ENCODE peak calls at places on chromosomes 12 and 14, in four cellular contexts. G is AG09319, J is choroid plexus epithelial cell, R is A549. Y is an unnamed sample.

GRCh38 chr12:12741705-12742104 is 24.5 kb downstream of the CDKN1B start:
- DNase-seq in G (no peak), J (no peak), R (no peak), Y (no peak)

GRCh38 chr14:102928412-102929348 is 6.2 kb downstream of the AMN start:
- DNase-seq in G (no peak), J (peak), R (no peak), Y (no peak)

GRCh38 chr14:101233391-101233790 is 327.9 kb upstream of the DIO3 start:
- DNase-seq in G (no peak), J (no peak), R (no peak), Y (no peak)

GRCh38 chr14:69262516-69262915 is 2.6 kb downstream of the GALNT16 start:
- DNase-seq in G (no peak), J (no peak), R (no peak), Y (no peak)

GRCh38 chr12:111570090-111570961 is 28.8 kb downstream of the ATXN2 start:
- DNase-seq in G (peak), J (peak), R (peak), Y (peak)

GRCh38 chr12:27515671-27516070 is 8.3 kb upstream of the PPFIBP1 start:
- DNase-seq in G (no peak), J (no peak), R (no peak), Y (no peak)

GRCh38 chr12:87439990-87440827 is 589.0 kb downstream of the C12orf50 start:
- DNase-seq in G (peak), J (peak), R (peak), Y (peak)

GRCh38 chr14:61280526-61281185 is 482 bp downstream of the TMEM30B start:
- DNase-seq in G (no peak), J (peak), R (peak), Y (no peak)

GRCh38 chr12:80188566-80188965 is 89.2 kb downstream of the OTOGL start:
- DNase-seq in G (no peak), J (no peak), R (no peak), Y (no peak)

GRCh38 chr14:31505411-31505810 is 17.6 kb upstream of the GPR33 start:
- DNase-seq in G (no peak), J (peak), R (no peak), Y (peak)

GRCh38 chr14:63543000-63543825 is at the start of gene PPP2R5E:
- DNase-seq in G (peak), J (peak), R (peak), Y (peak)

GRCh38 chr12:128316981-128317526 is 50.1 kb downstream of the TMEM132C start:
- DNase-seq in G (no peak), J (peak), R (no peak), Y (no peak)

DNA sequence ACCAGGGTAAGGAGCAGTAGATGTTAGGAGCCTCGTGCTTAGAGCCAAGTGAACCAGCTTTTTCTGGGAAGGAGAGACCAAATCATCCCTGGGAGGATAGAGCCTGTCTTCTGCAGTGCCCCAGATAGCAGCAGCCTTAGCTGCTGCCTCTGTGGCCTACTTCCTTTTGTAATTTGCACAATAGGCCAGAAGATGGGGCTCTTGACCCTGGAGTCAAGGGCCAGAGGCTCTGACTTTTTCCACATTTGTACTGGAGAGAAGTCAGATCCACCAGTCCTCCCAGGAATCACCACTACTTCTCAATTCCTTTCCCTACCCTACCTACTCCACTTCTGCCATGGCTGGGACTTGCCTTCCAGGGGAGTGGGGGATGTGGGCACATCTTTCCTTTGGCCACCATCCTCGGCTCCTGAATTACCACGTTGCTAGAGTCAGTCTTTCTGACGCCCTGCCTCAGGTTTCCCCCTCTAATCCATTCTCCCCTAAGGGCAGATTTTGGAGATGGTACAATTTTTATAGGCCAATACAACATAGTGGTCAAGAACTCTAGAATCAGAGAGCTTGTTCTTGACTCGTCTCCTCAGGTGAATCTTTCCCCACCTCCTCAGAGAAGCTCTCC is 3.3 kb upstream of the SLC4A8 start:
- DNase-seq in G (peak), J (peak), R (peak), Y (peak)
- TF ChIP-seq CTCF in G (peak), J (peak), R (peak), Y (peak)

GRCh38 chr12:90987520-90987919 is 17.3 kb downstream of the EPYC start:
- DNase-seq in G (no peak), J (no peak), R (no peak), Y (no peak)
- TF ChIP-seq CTCF in G (no peak), J (no peak), R (no peak), Y (no peak)

DNA sequence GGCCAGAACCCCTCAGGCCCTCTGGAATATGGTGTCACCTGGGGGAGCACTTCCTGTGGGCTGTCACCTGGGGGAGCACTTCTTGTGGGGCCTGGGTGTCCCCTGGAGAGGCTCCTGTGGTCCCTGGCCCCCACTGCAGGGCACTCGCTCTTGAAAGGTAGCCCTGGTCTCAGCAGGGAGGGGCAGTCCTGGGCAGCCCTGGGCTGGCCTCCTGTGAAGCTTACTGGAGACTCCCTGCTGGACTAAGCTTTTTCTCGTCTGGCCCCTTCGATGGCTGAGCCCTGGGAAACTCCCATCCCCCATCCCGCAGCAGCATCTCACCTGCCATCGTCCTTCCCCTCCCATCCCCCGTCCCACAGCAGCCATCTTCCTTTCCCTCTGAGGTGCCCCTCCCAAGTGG is 17.7 kb downstream of the FBRSL1 start:
- DNase-seq in G (no peak), J (no peak), R (no peak), Y (no peak)
- TF ChIP-seq CTCF in G (peak), J (peak), R (no peak), Y (no peak)

DNA sequence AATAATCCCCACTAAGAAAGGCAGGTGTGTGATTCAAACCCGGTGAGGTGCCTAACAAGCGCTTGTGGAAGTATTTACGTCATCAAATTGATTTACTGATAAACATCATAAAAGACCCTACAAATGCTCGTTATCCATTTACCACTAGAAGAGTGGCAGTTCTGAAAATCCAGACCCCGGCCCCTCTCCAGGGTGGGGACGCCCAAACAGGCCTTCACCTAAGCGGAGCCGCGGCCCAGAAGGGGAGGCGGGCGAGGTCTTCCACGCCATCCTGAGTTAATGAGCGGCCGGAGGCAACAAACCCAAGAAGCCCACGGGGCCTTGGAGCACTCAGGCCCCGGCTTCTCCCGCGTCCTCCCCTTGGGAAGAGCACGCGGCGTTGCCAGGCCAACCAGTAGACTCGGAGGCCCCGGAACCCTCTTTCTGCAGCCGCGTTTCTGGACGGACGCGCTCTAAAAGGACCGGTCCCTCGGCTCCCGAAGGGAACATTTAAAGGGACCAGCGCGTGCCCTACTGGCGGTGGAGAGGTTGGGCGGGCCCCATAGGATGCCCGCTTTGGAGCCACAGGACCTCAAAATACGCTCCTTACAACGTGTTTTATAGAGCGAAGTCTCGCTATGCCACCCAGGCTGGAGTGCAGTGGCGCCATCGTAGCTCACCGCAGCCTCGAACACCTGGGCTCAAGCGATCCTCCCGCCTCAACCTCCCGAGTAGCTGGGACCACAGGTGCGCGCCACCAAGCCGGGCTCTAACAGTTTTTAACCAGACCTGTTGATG is 3.5 kb downstream of the PTPN21 start:
- DNase-seq in G (peak), J (peak), R (peak), Y (no peak)
- TF ChIP-seq CTCF in G (peak), J (peak), R (peak), Y (peak)

DNA sequence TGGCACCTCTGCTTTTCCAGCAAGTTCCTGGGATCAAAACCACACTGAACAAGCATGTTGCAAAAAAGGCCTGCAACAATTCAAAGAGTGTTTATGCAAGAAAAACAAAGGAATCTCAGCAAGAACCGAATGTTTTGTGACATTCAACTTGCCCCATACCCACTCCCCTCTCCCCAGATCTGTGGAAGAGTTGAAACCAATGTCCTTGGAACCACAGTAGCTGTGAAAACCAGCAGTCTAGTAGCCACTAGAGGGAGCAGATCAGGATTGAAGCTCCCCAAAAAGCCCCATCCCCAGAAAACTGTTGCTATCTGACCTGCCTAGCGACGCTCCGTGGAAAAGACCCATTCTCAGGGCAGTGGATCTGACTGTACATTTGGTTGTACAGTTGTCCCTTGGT is 27.1 kb downstream of the PRKAB1 start:
- DNase-seq in G (no peak), J (peak), R (peak), Y (no peak)
- TF ChIP-seq CTCF in G (peak), J (peak), R (peak), Y (peak)

GRCh38 chr12:114004402-114004801 is 38.3 kb upstream of the RBM19 start:
- DNase-seq in G (no peak), J (no peak), R (no peak), Y (no peak)

GRCh38 chr12:114011711-114012110 is 45.6 kb upstream of the RBM19 start:
- DNase-seq in G (no peak), J (no peak), R (no peak), Y (no peak)

GRCh38 chr12:114003286-114003685 is 37.2 kb upstream of the RBM19 start:
- DNase-seq in G (no peak), J (no peak), R (no peak), Y (no peak)

GRCh38 chr12:114001731-114002340 is 35.7 kb upstream of the RBM19 start:
- DNase-seq in G (no peak), J (no peak), R (no peak), Y (no peak)

GRCh38 chr12:114006482-114007425 is 40.6 kb upstream of the RBM19 start:
- DNase-seq in G (no peak), J (no peak), R (no peak), Y (no peak)
- TF ChIP-seq CTCF in G (no peak), J (no peak), R (no peak), Y (no peak)

GRCh38 chr14:104549536-104550339 is 29.8 kb upstream of the C14orf180 start:
- DNase-seq in G (no peak), J (no peak), R (no peak), Y (no peak)

GRCh38 chr14:104551851-104552737 is 27.5 kb upstream of the C14orf180 start:
- DNase-seq in G (no peak), J (no peak), R (no peak), Y (no peak)

GRCh38 chr14:104552738-104553125 is 26.8 kb upstream of the C14orf180 start:
- DNase-seq in G (no peak), J (no peak), R (no peak), Y (no peak)

GRCh38 chr14:104550340-104550848 is 29.2 kb upstream of the C14orf180 start:
- DNase-seq in G (no peak), J (no peak), R (no peak), Y (no peak)

DNA sequence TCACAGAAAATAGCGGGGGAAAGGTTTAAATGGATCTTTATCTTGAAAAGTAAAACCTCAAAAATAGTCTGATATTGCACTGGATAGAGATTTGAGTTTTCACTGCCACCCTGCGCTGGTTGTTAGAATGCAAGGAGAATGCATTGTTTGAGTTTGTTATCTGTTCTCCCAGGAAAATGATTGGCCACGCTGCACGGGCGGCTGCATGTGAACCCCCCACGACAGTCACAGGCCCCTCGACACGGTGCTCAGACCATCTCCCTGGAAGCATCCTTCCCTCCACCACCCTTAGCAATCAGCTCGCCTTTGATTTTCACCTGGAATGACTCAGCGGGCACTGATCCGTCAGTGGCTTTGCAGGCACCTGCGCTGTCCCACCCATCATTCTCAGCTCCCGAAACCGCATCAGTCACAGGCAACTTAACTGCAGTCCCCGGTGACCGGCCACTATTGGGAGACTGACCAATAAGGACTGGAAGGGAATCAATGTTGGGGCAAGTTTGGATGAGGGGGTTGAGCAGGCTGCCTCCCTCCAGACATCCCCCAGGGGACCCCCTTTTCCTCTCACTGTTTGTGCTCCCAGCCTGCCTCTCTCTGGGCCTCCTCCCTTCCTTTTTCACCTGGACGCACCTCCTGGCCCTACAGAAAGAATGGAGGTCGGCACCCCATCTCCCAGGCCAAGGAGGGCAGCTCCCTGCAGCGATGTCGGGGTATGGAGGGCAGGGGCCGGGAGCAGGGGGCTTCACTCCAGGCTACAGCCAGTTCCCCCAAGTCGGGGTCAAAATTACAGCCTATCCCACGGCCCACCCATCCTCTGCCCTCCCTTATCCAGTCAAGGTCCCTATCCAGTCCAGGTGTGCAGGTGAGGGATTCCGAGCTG is 28.5 kb upstream of the C14orf180 start:
- DNase-seq in G (no peak), J (no peak), R (peak), Y (no peak)
- TF ChIP-seq CTCF in G (no peak), J (peak), R (peak), Y (no peak)

GRCh38 chr12:57367121-57367520 is 63.7 kb downstream of the R3HDM2 start:
- DNase-seq in G (no peak), J (peak), R (no peak), Y (no peak)

GRCh38 chr12:57370084-57370483 is 60.8 kb downstream of the R3HDM2 start:
- DNase-seq in G (no peak), J (no peak), R (no peak), Y (no peak)

GRCh38 chr12:57369202-57369601 is 61.6 kb downstream of the R3HDM2 start:
- DNase-seq in G (no peak), J (no peak), R (no peak), Y (no peak)

GRCh38 chr12:57370696-57371095 is 60.1 kb downstream of the R3HDM2 start:
- DNase-seq in G (peak), J (peak), R (no peak), Y (peak)

DNA sequence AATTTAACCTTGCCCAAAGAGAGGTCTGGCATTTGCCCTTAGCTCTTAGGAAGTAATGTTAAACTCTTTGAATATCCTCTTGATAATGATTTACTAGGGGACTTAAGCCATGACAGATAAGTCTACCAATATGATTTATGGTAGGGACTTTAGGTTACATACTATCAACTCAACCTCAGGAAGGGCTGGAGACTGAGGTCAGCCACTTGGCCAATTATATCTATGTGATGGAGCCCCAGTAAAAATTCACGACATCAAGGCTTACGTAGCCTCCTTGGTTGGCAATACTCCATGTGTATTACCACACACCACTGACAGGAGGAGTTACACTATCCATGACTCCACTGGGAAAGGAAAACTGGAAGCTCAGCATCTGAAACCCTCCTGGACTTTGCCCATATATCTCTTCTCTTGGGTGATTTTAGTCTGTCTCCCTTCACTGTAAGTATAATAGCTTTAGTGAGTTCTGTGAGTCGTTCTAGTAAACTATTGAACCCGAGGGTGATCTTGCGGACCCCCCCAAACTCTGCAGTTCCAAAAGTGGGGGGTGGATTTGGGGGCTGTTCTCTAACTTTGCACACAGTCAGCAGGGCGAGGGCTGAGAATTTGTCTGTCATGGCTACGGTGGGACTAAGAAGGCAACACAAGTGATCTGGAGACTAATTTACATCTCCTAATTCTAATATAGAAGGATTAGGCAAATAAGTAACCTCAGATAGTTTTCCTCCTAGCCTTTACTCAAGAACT is 62.3 kb downstream of the R3HDM2 start:
- DNase-seq in G (no peak), J (peak), R (peak), Y (no peak)
- TF ChIP-seq CTCF in G (no peak), J (no peak), R (no peak), Y (no peak)

GRCh38 chr12:122500685-122501488 is at the start of gene ZCCHC8:
- DNase-seq in G (peak), J (peak), R (peak), Y (peak)
- TF ChIP-seq CTCF in G (no peak), J (peak), R (peak), Y (no peak)

GRCh38 chr12:2683283-2684025 is 111.3 kb upstream of the FKBP4 start:
- DNase-seq in G (no peak), J (no peak), R (no peak), Y (no peak)

GRCh38 chr12:2679816-2680675 is 114.7 kb upstream of the FKBP4 start:
- DNase-seq in G (no peak), J (no peak), R (no peak), Y (no peak)

GRCh38 chr12:2681426-2682205 is 113.2 kb upstream of the FKBP4 start:
- DNase-seq in G (no peak), J (no peak), R (no peak), Y (no peak)

GRCh38 chr12:2680676-2681039 is 114.1 kb upstream of the FKBP4 start:
- DNase-seq in G (no peak), J (no peak), R (no peak), Y (no peak)

DNA sequence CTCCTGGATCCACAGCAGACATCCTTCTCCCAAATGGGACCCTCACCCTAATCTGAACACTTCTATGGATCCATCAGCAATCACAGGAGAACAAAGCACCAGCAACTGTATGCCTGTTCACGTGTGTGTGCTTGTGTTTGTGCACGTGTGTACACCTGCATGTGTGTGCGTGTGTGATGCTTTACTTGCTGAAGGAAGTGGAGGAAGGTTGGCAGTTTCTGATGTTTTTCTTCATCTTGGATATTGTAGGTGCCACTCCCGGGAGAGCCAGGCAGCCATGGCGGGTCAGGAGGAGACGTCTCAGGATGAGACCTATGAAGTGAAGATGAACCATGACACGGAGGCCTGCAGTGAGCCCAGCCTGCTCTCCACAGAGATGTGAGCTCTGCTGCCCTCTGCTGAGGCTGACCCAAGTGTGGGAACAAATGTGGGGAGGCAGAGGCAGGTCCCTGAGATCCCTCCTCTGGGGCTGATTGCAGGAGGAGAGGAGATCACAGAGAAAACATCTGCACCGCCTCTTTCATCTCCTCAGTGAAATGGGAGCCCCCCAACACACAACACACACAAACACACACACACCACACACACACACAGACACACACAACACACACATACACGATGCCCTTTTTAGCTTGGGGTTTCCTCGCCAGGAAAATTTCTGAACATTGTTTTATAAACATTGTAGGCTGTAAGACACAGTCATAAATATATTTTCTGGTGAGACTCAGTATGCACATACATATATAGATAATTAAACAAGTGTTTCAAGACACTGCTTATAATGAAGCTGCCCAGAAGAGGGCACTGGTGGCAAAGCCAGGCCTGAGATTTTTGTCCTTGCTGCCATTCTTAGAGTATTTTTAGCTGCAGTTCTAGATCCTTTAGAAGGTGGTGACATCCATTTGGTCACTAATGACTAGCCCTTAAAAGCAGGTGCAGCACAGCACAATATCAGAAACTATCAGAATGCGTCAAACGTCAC is 112.2 kb upstream of the FKBP4 start:
- DNase-seq in G (no peak), J (peak), R (peak), Y (no peak)
- TF ChIP-seq CTCF in G (peak), J (peak), R (peak), Y (peak)

Y was measured in AG04449.